ENCODE peak calls at places on chromosomes 1 and 21, in eight cellular contexts. E is HT-29; Z is glutamatergic neuron; J is iris pigment epithelial cell; R is pulmonary artery endothelial cell; K is COR-L47; U is stimulated activated CD8-positive, alpha-beta memory T cell treated with anti-CD3 and anti-CD28 coated beads, Interleukin-15, amount 100 ng/mL, for 4 hours; G is T-cell. N is an unnamed sample.

GRCh38 chr1:53738205-53739108 is 507 bp downstream of the GLIS1 start:
- DNase-seq in E (no peak), Z (no peak), J (peak), R (no peak), K (no peak), U (no peak), G (no peak), N (no peak)

GRCh38 chr1:112502827-112503226 is 5.9 kb upstream of the WNT2B start:
- DNase-seq in E (no peak), Z (no peak), J (peak), R (no peak), K (no peak), U (no peak), G (no peak), N (no peak)

GRCh38 chr1:87334351-87335174 is 5.9 kb downstream of the LMO4 start:
- DNase-seq in E (peak), Z (peak), J (peak), R (no peak), K (peak), U (no peak), G (no peak), N (no peak)

GRCh38 chr1:176102700-176103244 is 104.3 kb downstream of the COP1 start:
- DNase-seq in E (no peak), Z (no peak), J (peak), R (no peak), K (no peak), U (no peak), G (no peak), N (no peak)

GRCh38 chr1:233227930-233228465 is 67.5 kb downstream of the PCNX2 start:
- DNase-seq in E (no peak), Z (no peak), J (no peak), R (no peak), K (no peak), U (no peak), G (no peak), N (no peak)

GRCh38 chr1:159924025-159924790 is 1.1 kb downstream of the TAGLN2 start:
- DNase-seq in E (peak), Z (peak), J (peak), R (peak), K (peak), U (peak), G (peak), N (peak)

GRCh38 chr1:27517305-27517704 is 27.3 kb upstream of the WASF2 start:
- DNase-seq in E (no peak), Z (no peak), J (no peak), R (no peak), K (no peak), U (no peak), G (no peak), N (no peak)

GRCh38 chr21:44464351-44464750 is 9.0 kb downstream of the LRRC3 start:
- DNase-seq in E (no peak), Z (no peak), J (no peak), R (no peak), K (no peak), U (no peak), G (no peak), N (no peak)

GRCh38 chr1:37347104-37347503 is 127.3 kb upstream of the ZC3H12A start:
- DNase-seq in E (no peak), Z (no peak), J (no peak), R (no peak), K (no peak), U (no peak), G (no peak), N (no peak)

GRCh38 chr1:112146201-112146715 is 156.8 kb upstream of the KCND3 start:
- DNase-seq in E (no peak), Z (no peak), J (no peak), R (no peak), K (peak), U (no peak), G (no peak), N (no peak)

GRCh38 chr1:38062361-38063288 is 16.0 kb upstream of the POU3F1 start:
- DNase-seq in E (no peak), Z (no peak), J (no peak), R (no peak), K (peak), U (no peak), G (no peak), N (no peak)

GRCh38 chr1:95627244-95627643 is 393.2 kb downstream of the RWDD3 start:
- DNase-seq in E (no peak), Z (no peak), J (no peak), R (no peak), K (no peak), U (no peak), G (no peak), N (no peak)

GRCh38 chr1:161374373-161374772 is 6.7 kb upstream of the CFAP126 start:
- DNase-seq in E (peak), Z (no peak), J (peak), R (no peak), K (no peak), U (no peak), G (no peak), N (no peak)